ENCODE peak calls at places on chromosomes 5 and 9, in ten cellular contexts. E is cardiac muscle cell, L is astrocyte, G is body of pancreas, P is left ventricle myocardium inferior, D is A673, O is PC-3, Z is tibial artery, Y is gastrocnemius medialis, A is neural progenitor cell. Q is an unnamed sample. For H3K4me1, the result is how much of the 10 kb centered on the place peaks cover.

GRCh38 chr9:92350740-92351133 is 25.0 kb downstream of the CENPP start:
- DNase-seq in L (no peak), G (no peak), O (no peak), D (no peak), Y (no peak), A (no peak), P (no peak), E (no peak), Z (no peak), Q (no peak)

GRCh38 chr9:125655691-125656410 is 51.2 kb downstream of the MAPKAP1 start:
- DNase-seq in L (peak), Y (no peak), G (no peak), A (peak), P (no peak), D (no peak), Z (no peak), O (no peak), E (no peak), Q (no peak)

GRCh38 chr9:96331236-96331947 is 29.4 kb upstream of the HSD17B3 start:
- DNase-seq in G (no peak), E (no peak), A (no peak), O (peak), Z (no peak), P (no peak), Y (no peak), L (peak), D (no peak), Q (no peak)

GRCh38 chr5:131990716-131991115 is 20.7 kb downstream of the ACSL6 start:
- DNase-seq in Y (peak), Z (no peak), P (no peak), G (no peak), A (no peak), O (no peak), E (no peak), D (no peak), L (no peak), Q (peak)

GRCh38 chr9:70832487-70832886 is 288.9 kb downstream of the TRPM3 start:
- DNase-seq in A (no peak), O (no peak), Y (no peak), L (no peak), D (no peak), P (no peak), G (no peak), E (no peak), Z (no peak), Q (no peak)

GRCh38 chr5:175652741-175653663 is 4.9 kb upstream of the HRH2 start:
- DNase-seq in D (no peak), O (no peak), Y (no peak), L (no peak), G (no peak), A (no peak), E (no peak), P (no peak), Z (no peak), Q (no peak)

GRCh38 chr9:87120610-87121009 is 173.3 kb upstream of the GAS1 start:
- DNase-seq in G (no peak), L (no peak), Y (no peak), A (no peak), Z (no peak), E (no peak), O (no peak), D (no peak), P (no peak), Q (no peak)

GRCh38 chr9:127137640-127138360 is 15.4 kb upstream of the ANGPTL2 start:
- DNase-seq in D (no peak), L (no peak), E (no peak), G (no peak), A (no peak), Y (peak), O (no peak), P (no peak), Z (no peak), Q (no peak)

GRCh38 chr9:78030553-78031270 is 899 bp downstream of the GNAQ start:
- DNase-seq in P (peak), A (peak), Z (peak), E (peak), Y (peak), O (no peak), D (peak), G (peak), L (no peak), Q (peak)

GRCh38 chr5:67156976-67157583 is 39.5 kb downstream of the CD180 start:
- DNase-seq in P (no peak), Y (no peak), A (peak), L (peak), O (peak), Z (no peak), E (peak), G (peak), D (peak), Q (no peak)

GRCh38 chr9:122134822-122135528 is 24.6 kb downstream of the NDUFA8 start:
- DNase-seq in Y (no peak), L (no peak), E (no peak), G (no peak), A (peak), P (no peak), D (no peak), O (no peak), Z (no peak), Q (no peak)

GRCh38 chr5:56457887-56458451 is 224.8 kb upstream of the ANKRD55 start:
- DNase-seq in Z (no peak), E (no peak), L (peak), A (no peak), Y (no peak), P (peak), O (no peak), G (no peak), D (no peak), Q (no peak)

GRCh38 chr5:109692011-109692410 is 2.3 kb downstream of the MAN2A1 start:
- DNase-seq in L (peak), D (no peak), P (no peak), O (peak), Y (no peak), Z (no peak), G (no peak), A (peak), E (peak), Q (no peak)

GRCh38 chr5:139137703-139138102 is 60.5 kb downstream of the SIL1 start:
- DNase-seq in G (peak), P (no peak), Y (peak), Z (no peak), O (peak), E (peak), A (peak), D (peak), L (peak), Q (no peak)

GRCh38 chr5:74384851-74385250 is 255.7 kb downstream of the ENC1 start:
- DNase-seq in A (no peak), Y (no peak), D (peak), Z (no peak), O (no peak), P (no peak), L (peak), E (no peak), G (no peak), Q (no peak)

GRCh38 chr5:150624334-150625163 is 15.9 kb upstream of the SYNPO start:
- DNase-seq in L (no peak), Y (no peak), E (peak), O (no peak), Z (no peak), G (no peak), P (peak), D (peak), A (peak), Q (no peak)

DNA sequence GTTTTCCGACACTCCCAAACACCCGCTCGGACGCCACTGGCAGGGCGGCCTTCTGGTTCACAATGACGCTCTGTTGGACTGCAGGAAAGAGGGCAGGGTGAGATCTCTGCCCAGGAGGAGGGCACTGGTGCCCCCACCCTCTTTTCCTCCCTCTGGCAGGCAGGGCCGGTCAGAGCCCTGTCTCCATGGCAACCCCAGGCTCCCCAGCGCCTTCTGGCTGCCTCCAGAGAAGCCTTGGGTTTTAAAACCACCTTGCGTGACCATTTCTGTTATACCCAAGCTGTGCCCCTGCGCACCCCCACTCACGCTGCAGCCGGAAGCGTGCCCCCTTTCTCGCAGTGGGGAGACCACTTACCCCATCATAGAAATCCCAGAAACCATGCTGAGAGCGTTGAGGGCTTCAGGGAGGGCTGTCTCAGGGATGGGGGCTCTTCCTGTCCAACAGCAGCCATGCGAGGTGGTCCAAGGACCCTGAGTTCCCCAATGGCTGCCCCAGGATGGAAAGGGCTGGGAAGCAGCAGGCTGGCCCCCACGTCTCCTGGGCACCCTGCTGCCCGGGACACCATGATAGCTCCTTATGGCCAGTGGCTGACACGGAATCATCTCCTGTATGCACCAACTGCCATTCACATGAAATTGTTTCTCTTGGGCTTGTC is 7.3 kb downstream of the C9orf50 start:
- DNase-seq in E (no peak), Y (no peak), Z (no peak), P (peak), O (no peak), L (no peak), D (no peak), G (peak), A (peak), Q (no peak)
- TF ChIP-seq CTCF in E (no peak), Y (no peak), Z (no peak), P (no peak), O (no peak), L (no peak), D (no peak), G (no peak), A (no peak), Q (no peak)

GRCh38 chr5:50439221-50439620 is 1.9 kb downstream of the EMB start:
- DNase-seq in E (no peak), L (no peak), Y (no peak), O (no peak), A (no peak), P (no peak), D (no peak), G (no peak), Z (no peak), Q (no peak)
- H3K4me1 ChIP-seq in E (under half), L (under half), Y (under half), O (under half), A (under half), P (under half), D (under half), G (under half), Z (under half), Q (under half)

DNA sequence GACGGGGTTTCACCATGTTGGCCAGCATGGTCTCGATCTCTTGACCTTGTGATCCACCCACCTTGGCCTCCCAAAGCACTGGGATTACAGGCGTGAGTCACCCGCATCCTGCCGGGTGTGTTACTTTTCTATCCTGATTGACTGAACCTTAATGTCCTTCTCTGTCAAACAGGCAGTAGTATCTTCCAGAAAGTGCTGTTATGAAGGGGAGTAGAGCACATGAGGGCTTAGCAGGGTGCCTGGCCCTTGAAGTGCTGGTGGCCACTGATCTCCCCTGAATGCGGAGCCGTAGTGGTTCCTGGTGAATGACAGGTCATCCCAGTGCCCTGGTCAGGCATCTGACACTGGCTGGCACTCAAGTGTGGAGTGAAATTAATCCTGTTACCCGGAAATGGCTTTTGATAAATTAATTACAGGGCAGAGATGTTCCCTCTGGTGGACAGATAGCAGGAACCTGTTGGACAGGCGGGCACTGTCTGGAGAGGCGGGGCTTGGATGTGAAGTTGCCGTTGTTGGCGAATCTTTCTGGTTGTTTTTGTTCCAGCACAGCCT is 28.4 kb downstream of the PRRC2B start:
- DNase-seq in Y (peak), D (no peak), O (peak), G (peak), Z (no peak), E (no peak), P (peak), A (no peak), L (no peak), Q (no peak)
- TF ChIP-seq CTCF in Y (peak), D (no peak), O (peak), G (peak), Z (no peak), E (no peak), P (peak), A (no peak), L (no peak), Q (no peak)

GRCh38 chr5:415928-416635 is 26.9 kb upstream of the EXOC3 start:
- DNase-seq in A (peak), L (no peak), Z (peak), G (no peak), D (no peak), E (no peak), Y (no peak), O (no peak), P (no peak), Q (peak)

GRCh38 chr5:407801-408268 is 35.1 kb upstream of the EXOC3 start:
- DNase-seq in Z (no peak), A (no peak), E (no peak), Y (no peak), L (no peak), G (no peak), O (peak), D (no peak), P (no peak), Q (no peak)

GRCh38 chr5:407051-407450 is 35.9 kb upstream of the EXOC3 start:
- DNase-seq in D (no peak), Z (no peak), O (peak), Y (no peak), P (no peak), E (no peak), A (no peak), L (no peak), G (no peak), Q (no peak)

GRCh38 chr5:410911-411517 is 32.0 kb upstream of the EXOC3 start:
- DNase-seq in Y (no peak), E (no peak), P (no peak), O (no peak), A (no peak), D (no peak), Z (no peak), L (no peak), G (no peak), Q (no peak)

GRCh38 chr5:411728-412127 is 31.2 kb upstream of the EXOC3 start:
- DNase-seq in A (no peak), G (no peak), O (no peak), Y (no peak), P (no peak), E (no peak), D (no peak), Z (no peak), L (no peak), Q (peak)
- H3K4me1 ChIP-seq in A (under half), G (under half), O (under half), Y (under half), P (under half), E (under half), D (under half), Z (under half), L (under half), Q (under half)

GRCh38 chr9:76424491-76424890 is 30.3 kb upstream of the RFK start:
- DNase-seq in L (no peak), Z (no peak), Y (no peak), O (no peak), A (no peak), E (no peak), D (no peak), G (no peak), P (no peak), Q (no peak)

GRCh38 chr9:76423216-76424177 is 29.3 kb upstream of the RFK start:
- DNase-seq in E (no peak), Z (no peak), Y (no peak), A (no peak), G (no peak), O (no peak), D (no peak), L (no peak), P (no peak), Q (no peak)

GRCh38 chr9:76415731-76416130 is 21.5 kb upstream of the RFK start:
- DNase-seq in P (no peak), Z (no peak), L (peak), A (no peak), D (no peak), G (peak), Y (no peak), E (no peak), O (no peak), Q (no peak)

GRCh38 chr9:76417394-76417793 is 23.2 kb upstream of the RFK start:
- DNase-seq in D (no peak), Z (no peak), E (no peak), L (no peak), G (no peak), O (no peak), Y (no peak), P (no peak), A (no peak), Q (no peak)

GRCh38 chr9:76419782-76420380 is 25.7 kb upstream of the RFK start:
- DNase-seq in G (peak), P (no peak), E (peak), O (peak), D (peak), L (no peak), Z (no peak), A (peak), Y (no peak), Q (no peak)
- TF ChIP-seq CTCF in G (peak), P (peak), E (peak), O (peak), D (peak), L (peak), Z (peak), A (peak), Y (peak), Q (peak)